ENCODE peak calls at places on chromosomes 7 and 10, in seven cellular contexts. V, X, J, N, U, B and C are unnamed samples. For H3K4me1, the result is how much of the 10 kb centered on the place peaks cover.

GRCh38 chr10:63707254-63707910 is 186.2 kb downstream of the REEP3 start:
- DNase-seq in X (no peak), B (no peak), V (no peak), N (no peak), U (no peak), J (no peak), C (peak)

GRCh38 chr10:16913266-16913665 is 96.0 kb upstream of the RSU1 start:
- DNase-seq in J (no peak), X (no peak), N (no peak), V (no peak), B (no peak), U (no peak), C (no peak)

GRCh38 chr10:7233259-7233991 is 177.4 kb downstream of the SFMBT2 start:
- DNase-seq in N (no peak), B (no peak), J (no peak), X (no peak), U (no peak), V (no peak), C (no peak)

GRCh38 chr10:48678041-48678440 is 6.6 kb upstream of the WDFY4 start:
- DNase-seq in U (no peak), V (no peak), N (no peak), X (no peak), B (no peak), J (no peak), C (no peak)

GRCh38 chr7:6307762-6308161 is 35.3 kb upstream of the CYTH3 start:
- DNase-seq in B (no peak), X (no peak), V (no peak), N (no peak), U (no peak), J (no peak), C (no peak)

GRCh38 chr7:114293289-114294012 is 121.2 kb upstream of the FOXP2 start:
- DNase-seq in N (no peak), X (no peak), V (no peak), U (no peak), J (no peak), B (no peak), C (no peak)

GRCh38 chr7:80428161-80429054 is 83.5 kb downstream of the GNAT3 start:
- DNase-seq in X (peak), V (no peak), N (no peak), J (no peak), U (no peak), B (no peak), C (peak)

GRCh38 chr10:78717200-78717599 is 351.6 kb upstream of the ZMIZ1 start:
- DNase-seq in N (no peak), U (no peak), B (no peak), X (no peak), V (no peak), J (no peak), C (no peak)

GRCh38 chr7:149053386-149053785 is 25.1 kb upstream of the PDIA4 start:
- DNase-seq in U (no peak), X (no peak), J (no peak), N (no peak), V (no peak), B (no peak), C (no peak)

GRCh38 chr7:22854158-22855048 is 31.8 kb upstream of the TOMM7 start:
- DNase-seq in N (peak), B (peak), U (peak), X (peak), J (peak), V (peak), C (peak)

GRCh38 chr7:73698410-73698809 is 15.0 kb downstream of the BUD23 start:
- DNase-seq in V (no peak), X (no peak), N (no peak), J (no peak), B (no peak), U (no peak), C (no peak)

GRCh38 chr10:95273393-95274312 is 17.1 kb downstream of the PDLIM1 start:
- DNase-seq in N (peak), X (peak), U (no peak), V (peak), B (no peak), J (no peak), C (no peak)

GRCh38 chr7:105210721-105211205 is 178.0 kb downstream of the SRPK2 start:
- DNase-seq in J (peak), X (no peak), U (no peak), B (peak), V (no peak), N (no peak), C (no peak)

GRCh38 chr10:43903451-43903850 is 254.8 kb upstream of the ZNF32 start:
- DNase-seq in B (no peak), U (no peak), N (no peak), J (no peak), V (no peak), X (no peak), C (no peak)

GRCh38 chr10:100725869-100726426 is 19.4 kb upstream of the PAX2 start:
- DNase-seq in B (no peak), X (no peak), N (no peak), U (no peak), V (no peak), J (no peak), C (no peak)

GRCh38 chr10:30587522-30588031 is 42.0 kb downstream of the LYZL2 start:
- DNase-seq in N (no peak), U (no peak), J (peak), X (peak), V (no peak), B (peak), C (no peak)

GRCh38 chr10:78336402-78336791 is 302.7 kb downstream of the RPS24 start:
- DNase-seq in J (no peak), N (no peak), V (peak), U (no peak), X (peak), B (peak), C (no peak)

GRCh38 chr7:135232720-135233119 is 918 bp upstream of the STRA8 start:
- DNase-seq in U (no peak), N (no peak), B (no peak), X (no peak), J (no peak), V (no peak), C (no peak)

DNA sequence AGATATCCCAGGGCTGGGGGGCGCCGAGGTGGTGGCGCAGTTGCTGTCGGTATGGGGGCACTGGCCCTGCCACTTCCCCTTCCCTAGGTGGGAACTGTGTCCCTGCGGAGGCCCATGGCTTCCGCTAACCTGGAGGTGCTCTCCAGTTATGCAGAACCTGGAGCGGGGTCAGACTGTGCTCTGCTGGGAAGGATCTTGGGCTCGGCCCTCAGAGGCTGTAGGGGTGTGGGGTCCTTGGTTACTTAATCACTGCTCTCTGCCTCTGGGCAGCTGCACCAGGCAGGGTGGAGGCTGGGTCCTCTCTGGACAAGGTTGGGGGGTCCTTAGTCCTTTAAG is 2.4 kb downstream of the BRI3 start:
- DNase-seq in B (no peak), U (no peak), J (peak), V (no peak), N (no peak), X (no peak), C (no peak)
- H3K4me1 ChIP-seq in B (half or more), U (under half), J (half or more), V (half or more), N (half or more), X (under half), C (under half)

GRCh38 chr7:99460651-99461050 is 5.3 kb downstream of the ATP5MF start:
- DNase-seq in J (no peak), V (no peak), X (no peak), B (no peak), N (no peak), U (no peak), C (no peak)

GRCh38 chr7:99457050-99457645 is 8.8 kb downstream of the ATP5MF start:
- DNase-seq in B (no peak), V (no peak), U (no peak), J (no peak), N (peak), X (no peak), C (no peak)

GRCh38 chr7:99457646-99458493 is 8.1 kb downstream of the ATP5MF start:
- DNase-seq in B (no peak), V (no peak), X (no peak), U (no peak), N (peak), J (no peak), C (no peak)

GRCh38 chr7:99459087-99459486 is 6.9 kb downstream of the ATP5MF start:
- DNase-seq in B (no peak), V (no peak), N (peak), U (no peak), J (no peak), X (no peak), C (no peak)

GRCh38 chr7:99461221-99461620 is 4.7 kb downstream of the ATP5MF start:
- DNase-seq in J (no peak), U (no peak), B (no peak), X (no peak), N (no peak), V (no peak), C (no peak)
- H3K4me1 ChIP-seq in J (under half), U (under half), B (half or more), X (under half), N (under half), V (under half), C (under half)

DNA sequence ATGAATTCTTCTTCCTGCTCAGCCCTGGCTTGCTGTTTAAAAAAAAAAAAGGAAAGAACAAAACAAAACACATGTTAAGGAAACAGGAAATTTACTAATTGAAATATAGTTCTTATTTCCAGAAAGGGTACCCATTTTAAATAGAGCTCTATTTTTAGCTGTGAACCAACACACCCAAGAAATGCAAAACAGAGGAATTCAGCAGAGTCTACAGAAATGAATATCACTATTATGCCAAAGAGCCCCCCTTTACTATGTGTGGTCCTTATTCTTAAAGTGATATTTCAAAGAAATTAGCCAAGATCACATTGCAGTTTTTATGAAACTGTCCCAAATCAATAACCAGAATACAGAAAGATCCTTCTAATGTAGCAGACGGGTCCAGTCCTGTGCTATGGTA is 53.7 kb downstream of the CCDC6 start:
- DNase-seq in J (no peak), N (no peak), X (no peak), B (no peak), U (no peak), V (no peak), C (no peak)
- H3K4me1 ChIP-seq in J (under half), N (under half), X (under half), B (half or more), U (under half), V (under half), C (under half)

DNA sequence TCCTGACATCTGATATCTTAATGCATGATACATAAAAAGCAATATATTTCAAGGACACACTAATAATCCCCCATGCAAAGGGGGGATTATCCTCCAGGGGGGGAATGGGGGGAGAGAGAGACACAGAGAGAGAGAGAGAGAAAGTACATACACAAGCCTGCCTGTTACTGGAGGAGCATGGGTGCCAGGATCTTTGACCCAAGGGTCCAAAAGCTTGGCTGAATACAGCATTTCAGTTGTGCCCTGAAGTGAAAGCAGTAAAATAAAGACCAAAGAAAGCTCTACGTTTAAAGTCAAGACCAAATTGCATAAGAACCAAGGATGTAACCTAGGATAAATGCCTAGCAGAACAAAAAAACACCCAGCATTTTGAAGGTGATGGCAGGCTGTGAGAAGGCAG is 27.8 kb upstream of the ITGB8 start:
- DNase-seq in V (no peak), U (no peak), B (no peak), N (no peak), X (no peak), J (no peak), C (no peak)
- H3K4me1 ChIP-seq in V (under half), U (under half), B (under half), N (under half), X (under half), J (under half), C (under half)